ENCODE peak calls at places on chromosomes 6 and 20, in nine cellular contexts. T is T-helper 2 cell; D is breast epithelium; L is CD8-positive, alpha-beta T cell; Q is fibroblast of pulmonary artery; S is NCI-H1105; U is putamen; X is WTC11; C is stimulated activated CD8-positive, alpha-beta memory T cell treated with anti-CD3 and anti-CD28 coated beads, Interleukin-2, amount 100 ng/mL, for 1 hour. V is an unnamed sample.

GRCh38 chr20:25706793-25707192 is 10.1 kb upstream of the ZNF337 start:
- DNase-seq in Q (no peak), C (peak), D (no peak), L (peak), X (no peak), S (no peak), T (peak), U (no peak), V (no peak)

GRCh38 chr6:158798311-158798710 is 20.9 kb downstream of the EZR start:
- DNase-seq in Q (no peak), U (no peak), T (no peak), S (no peak), C (no peak), X (no peak), D (no peak), L (no peak), V (no peak)

GRCh38 chr6:5081955-5082354 is 3.2 kb upstream of the PPP1R3G start:
- DNase-seq in U (no peak), S (no peak), C (no peak), D (no peak), T (no peak), L (no peak), Q (no peak), X (no peak), V (no peak)

GRCh38 chr20:41309817-41310216 is 7.7 kb downstream of the ZHX3 start:
- DNase-seq in D (no peak), L (no peak), X (no peak), S (no peak), C (no peak), Q (peak), U (no peak), T (no peak), V (no peak)

GRCh38 chr20:56995635-56996075 is 270.8 kb downstream of the BMP7 start:
- DNase-seq in D (no peak), U (no peak), C (no peak), Q (peak), L (no peak), S (no peak), T (no peak), X (peak), V (no peak)

GRCh38 chr6:51494342-51494741 is 593.1 kb downstream of the PKHD1 start:
- DNase-seq in Q (no peak), U (no peak), L (no peak), X (no peak), D (no peak), S (no peak), C (no peak), T (no peak), V (no peak)

GRCh38 chr6:52491203-52492069 is 71.3 kb downstream of the EFHC1 start:
- DNase-seq in U (no peak), C (no peak), S (no peak), L (no peak), T (peak), D (no peak), Q (peak), X (no peak), V (peak)

GRCh38 chr6:134035823-134036296 is 16.6 kb downstream of the SLC2A12 start:
- DNase-seq in D (peak), L (no peak), T (peak), X (no peak), S (peak), U (peak), C (no peak), Q (peak), V (no peak)

GRCh38 chr20:13412806-13413445 is 191.9 kb downstream of the ISM1 start:
- DNase-seq in C (no peak), U (no peak), Q (no peak), T (no peak), S (no peak), L (no peak), D (peak), X (no peak), V (no peak)

GRCh38 chr6:104623052-104623690 is 236.5 kb downstream of the HACE1 start:
- DNase-seq in T (peak), S (no peak), Q (no peak), D (no peak), L (no peak), X (peak), C (no peak), U (no peak), V (no peak)

GRCh38 chr20:51494241-51495110 is 48.0 kb downstream of the NFATC2 start:
- DNase-seq in Q (no peak), L (no peak), D (no peak), X (no peak), C (no peak), S (no peak), T (peak), U (no peak), V (peak)

GRCh38 chr6:37160922-37161778 is 8.8 kb upstream of the PIM1 start:
- DNase-seq in D (no peak), X (no peak), S (no peak), T (no peak), U (peak), L (no peak), Q (peak), C (no peak), V (no peak)

GRCh38 chr6:13146429-13146828 is 181.9 kb downstream of the TBC1D7 start:
- DNase-seq in C (no peak), S (peak), D (no peak), U (no peak), X (no peak), L (no peak), T (no peak), Q (no peak), V (no peak)

GRCh38 chr6:7239590-7239948 is 73.4 kb downstream of the SSR1 start:
- DNase-seq in Q (no peak), T (no peak), U (no peak), S (no peak), L (no peak), X (no peak), C (no peak), D (no peak), V (no peak)

GRCh38 chr20:8305449-8305978 is 173.4 kb downstream of the PLCB1 start:
- DNase-seq in T (peak), U (no peak), Q (peak), C (peak), L (peak), D (no peak), X (peak), S (peak), V (peak)

GRCh38 chr6:45715508-45715803 is 300.2 kb downstream of the CLIC5 start:
- DNase-seq in D (no peak), U (no peak), X (no peak), T (no peak), Q (no peak), S (no peak), C (no peak), L (no peak), V (no peak)

GRCh38 chr6:6905961-6906518 is 201.7 kb upstream of the RREB1 start:
- DNase-seq in X (no peak), L (no peak), Q (no peak), U (no peak), S (no peak), C (no peak), D (no peak), T (no peak), V (no peak)

GRCh38 chr6:43491750-43492661 is 14.6 kb downstream of the TJAP1 start:
- DNase-seq in T (no peak), D (peak), C (no peak), L (no peak), Q (peak), S (no peak), X (no peak), U (peak), V (no peak)

GRCh38 chr20:37331060-37331857 is 14.7 kb upstream of the SRC start:
- DNase-seq in S (no peak), T (no peak), U (no peak), C (no peak), D (no peak), X (no peak), Q (no peak), L (no peak), V (no peak)

GRCh38 chr20:33516882-33517281 is 27.0 kb downstream of the CBFA2T2 start:
- DNase-seq in Q (peak), U (no peak), T (peak), L (no peak), X (no peak), S (no peak), D (no peak), C (no peak), V (no peak)

GRCh38 chr6:79821859-79822258 is 125.5 kb downstream of the ELOVL4 start:
- DNase-seq in L (no peak), X (no peak), C (no peak), T (no peak), D (no peak), U (no peak), Q (peak), S (no peak), V (no peak)

V was measured in T-helper 1 cell.